ENCODE peak calls at places on chromosome 9, in ten cellular contexts. T, K, H, Y, P, B, F, O, G and A are unnamed samples.

GRCh38 chr9:38622083-38622674 is 1.8 kb upstream of the ANKRD18A start:
- DNase-seq in P (no peak), H (peak), G (no peak), B (peak), K (no peak), Y (peak), T (no peak), F (no peak), O (no peak), A (peak)

GRCh38 chr9:136603901-136604816 is 58.3 kb upstream of the NOTCH1 start:
- DNase-seq in T (no peak), G (no peak), H (no peak), F (no peak), P (no peak), B (no peak), O (no peak), K (no peak), Y (peak), A (no peak)

GRCh38 chr9:9718691-9719090 is 894.1 kb downstream of the PTPRD start:
- DNase-seq in P (no peak), H (no peak), G (no peak), O (no peak), K (no peak), T (no peak), F (no peak), Y (no peak), B (no peak), A (no peak)

GRCh38 chr9:93083592-93084470 is 12.2 kb upstream of the CARD19 start:
- DNase-seq in F (no peak), H (peak), T (no peak), B (no peak), O (no peak), P (no peak), Y (no peak), G (peak), K (peak), A (no peak)

GRCh38 chr9:93302586-93303257 is 118.8 kb downstream of the WNK2 start:
- DNase-seq in H (peak), G (peak), B (peak), O (peak), K (peak), P (peak), T (peak), F (peak), Y (peak), A (peak)

GRCh38 chr9:2481216-2481615 is 140.4 kb upstream of the VLDLR start:
- DNase-seq in H (no peak), F (no peak), G (no peak), P (no peak), T (no peak), B (no peak), Y (no peak), K (no peak), O (no peak), A (no peak)

GRCh38 chr9:102974530-102974929 is 20.6 kb upstream of the CYLC2 start:
- DNase-seq in Y (no peak), T (peak), P (peak), F (no peak), H (no peak), B (no peak), K (no peak), O (peak), G (peak), A (no peak)

GRCh38 chr9:95087659-95088242 is 229.8 kb downstream of the FANCC start:
- DNase-seq in B (peak), F (no peak), T (no peak), Y (no peak), P (peak), G (no peak), O (peak), K (no peak), H (no peak), A (no peak)

GRCh38 chr9:131744715-131745201 is 4.9 kb upstream of the RAPGEF1 start:
- DNase-seq in O (no peak), K (no peak), P (no peak), G (no peak), Y (no peak), F (no peak), H (no peak), B (no peak), T (no peak), A (no peak)

GRCh38 chr9:137832191-137832700 is 45.3 kb upstream of the CACNA1B start:
- DNase-seq in O (no peak), G (no peak), T (no peak), Y (no peak), F (no peak), K (no peak), B (no peak), P (no peak), H (no peak), A (no peak)

GRCh38 chr9:69976165-69976564 is 67.5 kb upstream of the MAMDC2 start:
- DNase-seq in F (peak), P (peak), O (peak), T (peak), Y (no peak), B (no peak), G (peak), H (no peak), K (peak), A (no peak)

GRCh38 chr9:90044263-90044662 is 439.5 kb downstream of the GADD45G start:
- DNase-seq in T (no peak), K (no peak), P (no peak), H (no peak), Y (no peak), B (no peak), G (no peak), O (no peak), F (no peak), A (no peak)

GRCh38 chr9:103037508-103038477 is 42.7 kb downstream of the CYLC2 start:
- DNase-seq in F (peak), P (peak), B (no peak), O (peak), G (peak), H (no peak), Y (no peak), T (peak), K (no peak), A (no peak)

GRCh38 chr9:119793272-119793671 is 424.0 kb upstream of the BRINP1 start:
- DNase-seq in T (no peak), H (no peak), B (no peak), K (no peak), P (no peak), G (no peak), Y (no peak), F (no peak), O (no peak), A (no peak)

GRCh38 chr9:131270171-131271015 is 5.9 kb downstream of the FAM78A start:
- DNase-seq in G (no peak), B (no peak), K (no peak), H (no peak), O (no peak), T (peak), P (no peak), Y (peak), F (peak), A (no peak)

GRCh38 chr9:133004091-133005072 is 25.9 kb downstream of the GFI1B start:
- DNase-seq in G (no peak), H (peak), Y (no peak), O (no peak), F (no peak), K (no peak), B (no peak), P (no peak), T (no peak), A (no peak)

GRCh38 chr9:85045271-85045670 is 375.7 kb downstream of the NTRK2 start:
- DNase-seq in K (no peak), G (no peak), T (no peak), O (peak), P (no peak), Y (no peak), B (no peak), F (no peak), H (no peak), A (no peak)

GRCh38 chr9:93258818-93259489 is 75.0 kb downstream of the WNK2 start:
- DNase-seq in F (no peak), K (no peak), P (no peak), H (peak), B (peak), G (no peak), Y (no peak), O (no peak), T (no peak), A (no peak)

GRCh38 chr9:123954518-123954917 is 24.6 kb upstream of the DENND1A start:
- DNase-seq in F (no peak), K (no peak), T (no peak), H (peak), O (no peak), P (no peak), G (no peak), Y (no peak), B (no peak), A (no peak)

GRCh38 chr9:95857122-95857521 is 18.4 kb upstream of the ERCC6L2 start:
- DNase-seq in Y (no peak), G (peak), F (peak), O (peak), B (no peak), K (peak), T (peak), P (peak), H (no peak), A (peak)

DNA sequence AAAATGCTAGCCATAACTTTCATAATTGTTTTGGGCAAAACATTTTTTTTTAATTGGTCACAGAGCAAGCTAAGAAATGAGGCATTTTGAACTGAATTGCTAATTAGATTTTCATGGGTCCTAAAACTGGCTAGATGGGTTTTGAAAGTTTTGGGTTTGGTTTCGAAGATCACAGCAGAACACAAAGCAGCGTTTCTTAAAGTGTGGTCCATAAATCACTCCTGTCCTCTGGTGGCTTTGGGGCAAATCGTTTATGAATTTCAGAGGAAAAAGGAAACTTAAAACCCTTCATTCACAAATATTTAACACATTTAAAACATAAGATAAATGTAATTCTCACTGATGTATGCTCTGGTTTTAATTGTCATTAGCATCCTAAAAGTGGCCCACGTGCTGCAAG is 503.7 kb downstream of the SPATA31D1 start:
- DNase-seq in H (no peak), O (no peak), F (no peak), P (no peak), T (no peak), G (no peak), Y (no peak), K (no peak), B (no peak), A (no peak)
- TF ChIP-seq CTCF in H (no peak), O (peak), F (no peak), P (no peak), T (no peak), G (no peak), Y (no peak), K (no peak), B (no peak), A (no peak)

DNA sequence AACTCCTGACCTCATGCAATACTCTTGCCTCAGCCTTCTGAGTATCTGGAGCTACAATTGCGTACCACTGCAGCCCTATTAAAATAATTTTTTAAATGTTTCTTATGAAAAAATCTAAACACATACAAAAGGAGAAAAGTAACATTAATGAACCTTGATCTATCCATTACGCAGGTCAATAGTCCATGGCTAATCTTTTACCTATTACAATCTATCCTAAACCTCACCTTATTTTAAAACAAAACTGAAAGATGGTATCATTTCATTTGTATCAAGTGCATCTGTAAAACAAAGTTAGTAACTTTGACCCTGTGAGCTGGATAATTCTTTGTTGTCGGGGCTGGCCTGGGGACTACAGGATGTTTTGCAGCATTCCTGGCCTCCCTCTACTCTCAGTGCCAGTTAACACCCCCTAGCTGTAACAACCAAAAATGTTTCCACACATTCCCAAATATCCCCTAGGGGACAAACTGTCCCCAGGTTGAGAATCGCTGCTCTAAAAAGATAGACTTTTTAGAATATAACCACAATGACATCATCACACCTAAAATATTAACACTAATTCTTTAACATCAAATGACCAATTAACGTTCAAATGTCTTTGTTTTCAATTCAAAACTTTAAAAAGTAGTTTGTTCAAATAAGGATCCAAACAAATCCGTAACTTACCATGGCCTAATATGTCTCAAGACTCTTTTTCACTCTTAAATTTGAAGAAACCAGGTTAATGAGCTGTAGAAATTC is 54.8 kb downstream of the RNF38 start:
- DNase-seq in F (no peak), O (no peak), K (no peak), G (no peak), T (no peak), B (no peak), P (no peak), H (no peak), Y (no peak), A (no peak)
- TF ChIP-seq CTCF in F (no peak), O (no peak), K (no peak), G (no peak), T (peak), B (no peak), P (no peak), H (no peak), Y (no peak), A (no peak)

GRCh38 chr9:127204771-127205470 is 59.7 kb upstream of the GARNL3 start:
- DNase-seq in F (peak), G (peak), B (no peak), T (peak), O (peak), H (no peak), P (peak), K (peak), Y (peak), A (no peak)
- TF ChIP-seq CTCF in F (peak), G (peak), B (no peak), T (peak), O (peak), H (no peak), P (no peak), K (peak), Y (no peak), A (no peak)

GRCh38 chr9:115691686-115692085 is 461.9 kb upstream of the PAPPA start:
- DNase-seq in T (peak), B (no peak), H (no peak), G (peak), O (peak), Y (no peak), F (peak), P (peak), K (peak), A (no peak)
- TF ChIP-seq CTCF in T (no peak), B (no peak), H (no peak), G (no peak), O (no peak), Y (no peak), F (no peak), P (no peak), K (no peak), A (no peak)

DNA sequence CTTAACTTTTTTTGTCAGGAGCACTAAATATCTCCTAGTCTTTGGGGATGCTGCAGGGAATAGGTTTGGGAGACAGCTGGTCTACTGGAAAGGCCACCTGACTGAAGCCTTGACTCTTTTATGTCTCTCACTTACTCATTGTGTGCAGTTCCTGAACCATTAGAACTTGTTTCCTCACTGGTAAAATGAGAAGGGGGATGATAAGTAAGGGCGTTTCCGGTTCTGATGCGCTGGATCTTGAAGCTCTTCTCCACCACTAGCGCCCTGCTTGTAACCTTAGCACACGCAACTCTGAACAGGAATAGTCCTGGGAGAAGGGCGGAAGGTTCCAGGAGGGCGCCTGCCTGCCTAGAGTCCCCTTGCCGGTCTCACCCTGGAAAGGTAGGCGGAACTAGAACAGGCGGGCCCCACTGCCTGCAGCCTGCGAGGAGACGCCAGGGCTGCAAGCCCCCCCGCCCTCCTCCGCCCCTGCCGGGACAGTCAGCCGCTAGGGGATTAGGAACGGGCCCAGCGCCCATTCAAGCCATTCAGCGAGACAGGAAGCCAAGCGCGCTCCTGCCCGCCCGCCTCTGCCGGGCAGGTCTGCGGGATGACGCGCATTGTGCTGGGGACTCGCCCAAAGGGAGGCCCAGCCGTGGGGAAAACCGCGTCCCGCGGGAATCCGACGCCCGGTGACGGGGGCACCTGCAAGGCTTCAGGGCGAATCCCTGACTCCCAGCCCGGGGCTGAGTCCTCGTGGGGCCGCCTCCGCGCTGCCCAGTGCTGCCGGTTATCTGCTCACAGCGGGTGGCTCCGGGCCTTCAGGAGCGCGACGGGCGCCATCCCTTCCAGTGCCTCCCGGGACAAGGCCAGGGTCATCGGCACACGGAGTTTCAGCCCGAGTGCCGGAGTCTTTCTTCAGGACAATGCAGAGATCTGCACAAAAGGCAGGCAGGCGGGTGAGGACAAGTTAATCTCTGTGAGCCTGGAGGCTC is 44.0 kb upstream of the XPA start:
- DNase-seq in F (peak), Y (peak), H (peak), T (peak), P (peak), K (peak), G (peak), B (peak), O (peak), A (peak)
- TF ChIP-seq CTCF in F (no peak), Y (peak), H (no peak), T (peak), P (no peak), K (no peak), G (no peak), B (no peak), O (peak), A (no peak)

GRCh38 chr9:8486095-8486494 is 686.5 kb upstream of the DMAC1 start:
- DNase-seq in T (peak), G (peak), B (no peak), H (peak), P (no peak), K (peak), Y (peak), F (peak), O (peak), A (peak)
- TF ChIP-seq CTCF in T (peak), G (peak), B (peak), H (peak), P (no peak), K (peak), Y (no peak), F (peak), O (peak), A (peak)

GRCh38 chr9:113602126-113603119 is 138.9 kb downstream of the RGS3 start:
- DNase-seq in B (peak), F (peak), P (peak), K (peak), Y (peak), T (peak), O (peak), G (peak), H (peak), A (peak)

GRCh38 chr9:113599647-113600476 is 136.3 kb downstream of the RGS3 start:
- DNase-seq in H (no peak), T (peak), F (peak), Y (no peak), K (peak), B (no peak), P (peak), O (no peak), G (peak), A (no peak)

GRCh38 chr9:113598883-113599282 is 135.4 kb downstream of the RGS3 start:
- DNase-seq in K (no peak), H (no peak), T (no peak), B (no peak), G (no peak), Y (no peak), F (no peak), O (no peak), P (no peak), A (no peak)

GRCh38 chr9:113600871-113601545 is 137.5 kb downstream of the RGS3 start:
- DNase-seq in H (no peak), P (no peak), F (no peak), T (no peak), B (no peak), G (no peak), K (no peak), Y (no peak), O (no peak), A (no peak)

GRCh38 chr9:113600477-113600851 is 136.9 kb downstream of the RGS3 start:
- DNase-seq in Y (no peak), P (no peak), B (no peak), G (no peak), O (no peak), T (no peak), K (no peak), F (no peak), H (no peak), A (no peak)
- TF ChIP-seq CTCF in Y (no peak), P (no peak), B (no peak), G (no peak), O (no peak), T (no peak), K (no peak), F (no peak), H (no peak), A (no peak)